ENCODE peak calls at places on chromosomes 6 and 20, in five cellular contexts. M is A549; L is PC-3; F is astrocyte of the cerebellum; Y is CD8-positive, alpha-beta T cell. G is an unnamed sample.

GRCh38 chr20:44884907-44885391 is 556 bp upstream of the YWHAB start:
- DNase-seq in L (no peak), Y (no peak), F (no peak), M (no peak), G (no peak)

GRCh38 chr6:158069800-158070195 is 88.1 kb downstream of the SYNJ2 start:
- DNase-seq in F (no peak), M (no peak), L (peak), Y (no peak), G (no peak)

GRCh38 chr20:32458837-32459220 is 100.7 kb downstream of the ASXL1 start:
- DNase-seq in F (no peak), L (no peak), Y (no peak), M (no peak), G (no peak)

GRCh38 chr20:8434326-8434876 is 302.3 kb downstream of the PLCB1 start:
- DNase-seq in L (no peak), Y (no peak), M (no peak), F (no peak), G (no peak)

GRCh38 chr6:139588076-139588639 is 213.7 kb upstream of the CITED2 start:
- DNase-seq in L (peak), F (peak), M (no peak), Y (no peak), G (no peak)

GRCh38 chr6:110816677-110817076 is 1.4 kb upstream of the CDK19 start:
- DNase-seq in M (no peak), L (no peak), Y (no peak), F (no peak), G (no peak)

GRCh38 chr6:73236147-73236750 is 11.0 kb upstream of the KHDC1L start:
- DNase-seq in L (peak), F (peak), Y (no peak), M (peak), G (no peak)

GRCh38 chr20:21325296-21325695 is 22.2 kb downstream of the XRN2 start:
- DNase-seq in Y (no peak), M (no peak), F (no peak), L (no peak), G (no peak)

GRCh38 chr6:73854998-73855718 is 159.2 kb downstream of the CD109 start:
- DNase-seq in L (peak), Y (no peak), F (peak), M (peak), G (peak)

GRCh38 chr6:159084493-159085091 is 39.8 kb upstream of the TAGAP start:
- DNase-seq in Y (no peak), L (no peak), F (no peak), M (no peak), G (no peak)

GRCh38 chr20:50456452-50457324 is 53.5 kb upstream of the PTPN1 start:
- DNase-seq in L (no peak), Y (no peak), M (no peak), F (no peak), G (no peak)

GRCh38 chr6:142302427-142303190 is 802 bp downstream of the ADGRG6 start:
- DNase-seq in M (peak), F (no peak), L (peak), Y (no peak), G (no peak)

GRCh38 chr6:44563397-44563796 is 175.9 kb downstream of the CDC5L start:
- DNase-seq in L (peak), M (no peak), Y (no peak), F (no peak), G (no peak)

GRCh38 chr20:15241696-15242095 is 904.3 kb upstream of the FLRT3 start:
- DNase-seq in L (no peak), M (no peak), Y (no peak), F (no peak), G (no peak)

GRCh38 chr6:37592085-37592698 is 92.5 kb upstream of the CCDC167 start:
- DNase-seq in L (no peak), F (no peak), M (no peak), Y (no peak), G (no peak)

GRCh38 chr20:11993886-11994466 is 76.3 kb downstream of the BTBD3 start:
- DNase-seq in Y (no peak), F (no peak), M (no peak), L (no peak), G (no peak)

GRCh38 chr6:137237413-137238170 is 18.4 kb upstream of the IFNGR1 start:
- DNase-seq in M (peak), Y (no peak), L (peak), F (peak), G (no peak)

GRCh38 chr6:150857906-150858365 is 7.6 kb upstream of the MTHFD1L start:
- DNase-seq in M (no peak), Y (no peak), L (no peak), F (no peak), G (no peak)

GRCh38 chr6:41976794-41977484 is 35.3 kb upstream of the CCND3 start:
- DNase-seq in M (peak), Y (no peak), L (peak), F (no peak), G (no peak)

GRCh38 chr6:137982418-137983189 is 115.5 kb downstream of the TNFAIP3 start:
- DNase-seq in L (no peak), F (no peak), Y (no peak), M (no peak), G (no peak)

GRCh38 chr6:42367353-42368011 is 84.2 kb downstream of the TRERF1 start:
- DNase-seq in Y (no peak), L (no peak), F (no peak), M (no peak), G (peak)

GRCh38 chr6:34559651-34560365 is 3.7 kb upstream of the SPDEF start:
- DNase-seq in M (no peak), F (no peak), Y (no peak), L (no peak), G (no peak)

GRCh38 chr6:139540276-139540675 is 165.8 kb upstream of the CITED2 start:
- DNase-seq in F (no peak), Y (peak), L (peak), M (no peak), G (peak)

GRCh38 chr6:113004691-113005270 is 657.7 kb downstream of the RFPL4B start:
- DNase-seq in M (no peak), F (no peak), Y (no peak), L (no peak), G (no peak)

GRCh38 chr20:6940052-6940451 is 172.6 kb downstream of the BMP2 start:
- DNase-seq in F (no peak), L (peak), M (peak), Y (no peak), G (no peak)

GRCh38 chr6:163183791-163184190 is 230.7 kb upstream of the QKI start:
- DNase-seq in L (no peak), M (no peak), Y (no peak), F (peak), G (no peak)

GRCh38 chr6:152295920-152296319 is 341.2 kb downstream of the SYNE1 start:
- DNase-seq in Y (no peak), M (no peak), L (no peak), F (no peak), G (no peak)

GRCh38 chr6:151482290-151482689 is 11.5 kb upstream of the CCDC170 start:
- DNase-seq in Y (no peak), L (no peak), F (no peak), M (no peak), G (peak)

GRCh38 chr6:44304282-44305199 is 8.6 kb downstream of the AARS2 start:
- DNase-seq in L (peak), F (no peak), M (peak), Y (peak), G (peak)

GRCh38 chr6:122289721-122290501 is 109.5 kb upstream of the HSF2 start:
- DNase-seq in Y (no peak), L (peak), F (peak), M (peak), G (no peak)

GRCh38 chr20:50085481-50086365 is 27.2 kb downstream of the UBE2V1 start:
- DNase-seq in M (peak), F (peak), Y (peak), L (peak), G (no peak)

GRCh38 chr20:2767768-2768631 is 32.4 kb downstream of the CPXM1 start:
- DNase-seq in L (peak), Y (no peak), F (peak), M (no peak), G (no peak)

GRCh38 chr6:125358898-125359297 is 57.1 kb upstream of the HDDC2 start:
- DNase-seq in M (no peak), F (no peak), Y (no peak), L (no peak), G (no peak)

GRCh38 chr6:125365230-125365629 is 63.5 kb upstream of the HDDC2 start:
- DNase-seq in Y (no peak), M (no peak), F (no peak), L (no peak), G (no peak)

GRCh38 chr6:125361868-125362267 is 60.1 kb upstream of the HDDC2 start:
- DNase-seq in F (no peak), M (no peak), Y (no peak), L (no peak), G (no peak)

GRCh38 chr6:125363360-125364121 is 61.8 kb upstream of the HDDC2 start:
- DNase-seq in L (no peak), F (no peak), M (no peak), Y (no peak), G (no peak)

DNA sequence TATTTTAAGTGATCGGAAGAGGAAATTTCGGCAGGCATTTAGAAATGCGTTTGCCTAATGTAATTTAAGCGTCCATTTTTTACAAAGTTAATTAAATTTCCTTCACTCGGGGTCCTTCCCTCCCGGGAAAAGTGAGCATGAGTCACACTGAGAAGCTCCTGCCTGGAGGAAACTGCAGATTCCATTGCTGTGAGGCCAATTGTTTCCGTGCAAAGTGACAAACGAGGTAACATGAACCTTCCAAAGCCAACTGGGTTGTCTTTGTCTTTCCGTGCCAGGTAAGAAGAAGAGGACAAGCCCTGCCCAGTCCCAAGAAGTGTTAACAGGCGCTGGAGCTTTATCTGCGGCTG is 61.2 kb upstream of the HDDC2 start:
- DNase-seq in Y (no peak), M (no peak), L (peak), F (peak), G (no peak)
- H3K4me3 ChIP-seq in Y (no peak), M (no peak), L (peak), F (peak), G (no peak)

GRCh38 chr6:117837268-117837667 is 69.8 kb upstream of the SLC35F1 start:
- DNase-seq in F (no peak), L (no peak), M (no peak), Y (no peak), G (no peak)

DNA sequence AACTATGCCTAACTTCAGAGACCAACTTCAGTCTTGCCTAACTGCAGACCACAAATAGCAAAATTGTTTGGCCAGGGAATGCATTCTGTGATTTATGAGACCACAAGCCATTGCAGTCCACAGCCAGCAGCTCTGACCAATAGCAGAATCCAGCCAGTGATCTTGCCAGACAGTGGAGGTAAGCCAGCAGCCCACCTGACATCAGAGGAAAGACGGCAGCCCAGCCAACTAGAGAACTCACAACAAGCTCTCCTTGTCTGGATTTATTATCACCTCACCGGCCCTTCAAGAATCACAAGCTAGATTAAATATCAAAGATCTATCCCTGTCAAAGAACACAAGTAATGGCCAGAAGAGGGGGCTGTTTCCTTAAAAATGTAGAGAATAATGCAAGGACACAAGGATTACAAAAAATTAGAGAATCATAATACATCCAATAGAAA is 66.5 kb upstream of the SLC35F1 start:
- DNase-seq in M (peak), F (peak), L (peak), Y (no peak), G (no peak)
- TF ChIP-seq CTCF in M (peak), F (peak), L (peak), Y (no peak), G (no peak)

GRCh38 chr6:132872923-132873322 is 58.6 kb downstream of the RPS12 start:
- DNase-seq in Y (no peak), F (no peak), M (no peak), L (no peak), G (peak)
- H3K4me3 ChIP-seq in Y (no peak), F (no peak), M (no peak), L (no peak), G (no peak)

DNA sequence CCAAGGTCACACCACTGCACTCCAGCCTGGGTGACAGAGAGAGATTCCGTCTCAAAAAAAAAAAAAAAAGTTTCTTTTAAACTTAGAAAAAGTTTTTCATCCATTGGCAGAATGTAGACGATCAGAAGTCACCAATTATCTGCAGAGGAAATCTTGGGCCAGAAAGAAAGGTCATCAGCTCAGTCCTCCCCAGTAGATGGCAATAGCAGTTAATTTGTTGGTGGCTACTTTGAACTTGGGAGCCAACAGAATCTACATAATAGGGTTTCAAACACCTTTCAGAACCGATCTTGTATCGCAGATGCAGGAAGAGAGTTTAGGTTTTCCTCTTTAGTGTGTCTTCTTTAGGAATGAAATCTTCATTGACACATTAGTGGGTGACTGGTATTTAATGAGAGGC is 41.7 kb downstream of the LBP start:
- DNase-seq in Y (no peak), L (peak), M (no peak), F (no peak), G (no peak)
- TF ChIP-seq CTCF in Y (no peak), L (peak), M (peak), F (no peak), G (no peak)

GRCh38 chr6:134171517-134171916 is 119.1 kb upstream of the SLC2A12 start:
- DNase-seq in Y (no peak), L (no peak), M (no peak), F (no peak), G (no peak)
- H3K4me3 ChIP-seq in Y (no peak), L (no peak), M (peak), F (peak), G (no peak)

DNA sequence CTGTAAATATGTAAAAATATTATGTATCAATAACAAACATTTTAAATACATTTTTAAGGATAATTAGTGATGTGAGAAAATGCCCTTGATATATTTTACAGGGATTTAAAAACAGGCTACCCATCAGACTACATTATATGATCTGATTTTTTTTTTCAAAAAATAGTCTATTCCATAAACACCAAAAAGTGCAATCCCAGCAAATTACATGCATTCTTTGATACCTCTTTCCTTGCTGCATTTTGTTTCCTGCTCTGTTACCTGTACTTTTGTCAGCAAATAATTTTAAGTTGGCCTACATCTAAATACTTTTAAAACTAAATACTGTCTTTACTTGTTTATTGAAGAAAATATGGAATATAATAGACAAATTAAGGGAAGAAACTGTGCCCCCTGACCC is 306.2 kb upstream of the ARID1B start:
- DNase-seq in L (no peak), F (no peak), Y (no peak), M (no peak), G (no peak)
- TF ChIP-seq CTCF in L (no peak), F (no peak), Y (no peak), M (no peak), G (no peak)